ENCODE peak calls at places on chromosomes 3 and 15, in eight cellular contexts. V is transverse colon; L is endothelial cell of umbilical vein; G is caudate nucleus; E is pancreas; Z is CD4-positive, CD25-positive, alpha-beta regulatory T cell; I is fibroblast of lung; H is GM23248. F is an unnamed sample.

GRCh38 chr3:190883973-190884832 is 21.7 kb upstream of the GMNC start:
- DNase-seq in V (peak), L (peak), G (no peak), E (no peak), Z (no peak), I (peak), H (peak), F (peak)

GRCh38 chr15:66894986-66895780 is 170.2 kb upstream of the SMAD3 start:
- DNase-seq in V (no peak), L (no peak), G (no peak), E (no peak), Z (no peak), I (peak), H (peak), F (no peak)

GRCh38 chr3:126683069-126683468 is 21.0 kb upstream of the CHCHD6 start:
- DNase-seq in V (no peak), L (no peak), G (no peak), E (no peak), Z (no peak), I (no peak), H (no peak), F (no peak)

GRCh38 chr3:187896664-187897063 is 151.4 kb upstream of the BCL6 start:
- DNase-seq in V (no peak), L (no peak), G (no peak), E (no peak), Z (no peak), I (no peak), H (no peak), F (no peak)

GRCh38 chr3:59555593-59556315 is 505.9 kb upstream of the CFAP20DC start:
- DNase-seq in V (no peak), L (no peak), G (no peak), E (no peak), Z (no peak), I (peak), H (peak), F (no peak)

GRCh38 chr3:184611606-184612304 is 50.2 kb downstream of the EPHB3 start:
- DNase-seq in V (no peak), L (no peak), G (no peak), E (no peak), Z (no peak), I (peak), H (no peak), F (no peak)

GRCh38 chr15:47293763-47294162 is 423.5 kb upstream of the SEMA6D start:
- DNase-seq in V (peak), L (no peak), G (no peak), E (no peak), Z (no peak), I (peak), H (peak), F (peak)

GRCh38 chr3:187999821-188000220 is 154.1 kb upstream of the LPP start:
- DNase-seq in V (no peak), L (no peak), G (no peak), E (no peak), Z (peak), I (no peak), H (no peak), F (no peak)

GRCh38 chr15:89766357-89767311 is 9.5 kb upstream of the MESP2 start:
- DNase-seq in V (no peak), L (no peak), G (no peak), E (no peak), Z (no peak), I (no peak), H (no peak), F (no peak)

GRCh38 chr3:9615003-9615628 is 34.2 kb upstream of the MTMR14 start:
- DNase-seq in V (no peak), L (no peak), G (no peak), E (no peak), Z (no peak), I (no peak), H (no peak), F (no peak)

GRCh38 chr3:188196232-188196990 is 42.5 kb downstream of the LPP start:
- DNase-seq in V (no peak), L (no peak), G (no peak), E (no peak), Z (no peak), I (peak), H (peak), F (no peak)

GRCh38 chr3:123833398-123833785 is 50.7 kb downstream of the MYLK start:
- DNase-seq in V (no peak), L (no peak), G (no peak), E (no peak), Z (no peak), I (no peak), H (peak), F (no peak)

GRCh38 chr3:37922721-37923575 is 61.3 kb downstream of the CTDSPL start:
- DNase-seq in V (no peak), L (no peak), G (no peak), E (no peak), Z (no peak), I (peak), H (peak), F (no peak)

GRCh38 chr3:25155696-25156471 is 272.2 kb upstream of the RARB start:
- DNase-seq in V (no peak), L (no peak), G (no peak), E (no peak), Z (no peak), I (peak), H (peak), F (no peak)

GRCh38 chr15:40769310-40770146 is at the start of gene C15orf62:
- DNase-seq in V (peak), L (peak), G (no peak), E (no peak), Z (peak), I (peak), H (peak), F (no peak)

GRCh38 chr15:84600687-84601554 is at the start of gene ZSCAN2:
- DNase-seq in V (peak), L (peak), G (peak), E (peak), Z (peak), I (peak), H (peak), F (peak)

GRCh38 chr3:67384790-67385397 is 269.5 kb downstream of the SUCLG2 start:
- DNase-seq in V (no peak), L (peak), G (no peak), E (no peak), Z (peak), I (peak), H (peak), F (peak)

GRCh38 chr15:31360843-31361763 is 34.5 kb downstream of the KLF13 start:
- DNase-seq in V (peak), L (no peak), G (no peak), E (peak), Z (peak), I (no peak), H (no peak), F (no peak)

GRCh38 chr3:100068758-100069345 is 45.4 kb downstream of the FILIP1L start:
- DNase-seq in V (peak), L (peak), G (no peak), E (peak), Z (peak), I (peak), H (peak), F (peak)

GRCh38 chr15:78988361-78988911 is 43.6 kb upstream of the CTSH start:
- DNase-seq in V (peak), L (peak), G (no peak), E (no peak), Z (no peak), I (peak), H (peak), F (peak)

GRCh38 chr3:129359102-129359461 is 69.4 kb downstream of the EFCAB12 start:
- DNase-seq in V (no peak), L (no peak), G (no peak), E (no peak), Z (no peak), I (no peak), H (peak), F (no peak)

GRCh38 chr3:117788086-117788485 is 1078.5 kb downstream of the TUSC7 start:
- DNase-seq in V (no peak), L (no peak), G (no peak), E (no peak), Z (no peak), I (peak), H (peak), F (peak)

GRCh38 chr3:59559721-59560514 is 510.1 kb upstream of the CFAP20DC start:
- DNase-seq in V (no peak), L (no peak), G (no peak), E (no peak), Z (no peak), I (peak), H (peak), F (peak)

GRCh38 chr3:71709908-71710511 is 15.2 kb downstream of the EIF4E3 start:
- DNase-seq in V (no peak), L (no peak), G (no peak), E (peak), Z (no peak), I (no peak), H (no peak), F (no peak)

GRCh38 chr3:53570709-53571108 is 76.3 kb downstream of the CACNA1D start:
- DNase-seq in V (no peak), L (no peak), G (no peak), E (no peak), Z (no peak), I (peak), H (peak), F (no peak)

GRCh38 chr3:66475386-66476020 is 25.3 kb downstream of the LRIG1 start:
- DNase-seq in V (no peak), L (no peak), G (no peak), E (no peak), Z (no peak), I (no peak), H (no peak), F (no peak)

GRCh38 chr3:23948761-23949160 is 3.7 kb downstream of the NR1D2 start:
- DNase-seq in V (no peak), L (no peak), G (no peak), E (no peak), Z (no peak), I (no peak), H (peak), F (no peak)

GRCh38 chr3:106261915-106262683 is 393.3 kb upstream of the CBLB start:
- DNase-seq in V (no peak), L (no peak), G (no peak), E (no peak), Z (no peak), I (peak), H (peak), F (peak)

GRCh38 chr15:101203607-101204006 is 48.2 kb downstream of the CHSY1 start:
- DNase-seq in V (no peak), L (no peak), G (no peak), E (no peak), Z (no peak), I (no peak), H (no peak), F (no peak)

GRCh38 chr15:101207867-101208288 is 44.0 kb downstream of the CHSY1 start:
- DNase-seq in V (peak), L (no peak), G (no peak), E (no peak), Z (no peak), I (peak), H (peak), F (no peak)

GRCh38 chr15:101204744-101205535 is 46.9 kb downstream of the CHSY1 start:
- DNase-seq in V (no peak), L (no peak), G (no peak), E (no peak), Z (no peak), I (peak), H (peak), F (no peak)

GRCh38 chr15:101203029-101203428 is 48.8 kb downstream of the CHSY1 start:
- DNase-seq in V (no peak), L (no peak), G (no peak), E (no peak), Z (no peak), I (no peak), H (no peak), F (no peak)

DNA sequence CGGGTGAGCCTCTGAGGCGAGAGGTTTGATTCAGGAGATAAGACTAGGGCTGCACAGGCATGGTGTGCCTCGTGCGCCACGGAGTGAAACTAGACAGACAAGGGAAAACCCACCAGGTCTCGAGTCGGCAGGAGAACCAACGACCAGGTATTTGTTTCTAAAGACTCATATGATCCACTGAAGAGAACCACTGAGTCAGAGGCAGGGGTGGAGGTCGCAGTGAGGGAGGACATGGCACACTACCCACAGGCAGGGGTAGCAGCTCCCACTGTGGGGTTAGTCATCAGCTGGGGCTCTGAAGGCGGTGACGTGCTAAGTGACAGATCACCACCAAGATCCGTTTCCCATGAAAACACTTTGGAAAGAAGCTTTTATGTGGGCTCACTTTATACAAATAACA is 45.7 kb downstream of the CHSY1 start:
- DNase-seq in V (no peak), L (no peak), G (no peak), E (no peak), Z (peak), I (peak), H (peak), F (no peak)
- H3K27ac ChIP-seq in V (no peak), L (no peak), G (peak), E (no peak), Z (no peak), I (peak), H (peak), F (peak)

GRCh38 chr3:32241100-32241499 is 2.6 kb downstream of the CMTM8 start:
- DNase-seq in V (no peak), L (no peak), G (no peak), E (no peak), Z (no peak), I (no peak), H (no peak), F (no peak)
- H3K27ac ChIP-seq in V (no peak), L (no peak), G (no peak), E (no peak), Z (no peak), I (no peak), H (no peak), F (no peak)

DNA sequence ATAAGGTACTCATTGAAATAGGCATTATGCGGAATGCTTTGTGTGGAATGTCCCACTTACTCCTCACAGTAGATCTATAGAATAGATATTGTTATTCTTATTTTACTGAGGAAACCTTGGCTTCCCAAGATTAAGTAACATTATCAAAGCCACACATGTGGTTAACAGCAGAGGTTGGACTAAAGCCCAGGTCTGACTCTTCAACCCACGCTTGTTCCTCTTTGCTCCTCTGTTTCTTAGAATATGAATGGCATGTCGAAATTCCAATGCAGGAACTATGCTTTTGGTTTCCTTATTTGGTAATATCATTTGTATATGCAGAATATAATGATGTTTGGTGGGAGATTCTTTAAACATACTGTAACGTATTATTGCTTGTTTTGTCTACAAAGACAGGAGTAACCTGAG is 818.8 kb upstream of the LMCD1 start:
- DNase-seq in V (no peak), L (peak), G (no peak), E (no peak), Z (no peak), I (peak), H (peak), F (peak)
- H3K27ac ChIP-seq in V (no peak), L (peak), G (no peak), E (no peak), Z (no peak), I (no peak), H (no peak), F (no peak)

DNA sequence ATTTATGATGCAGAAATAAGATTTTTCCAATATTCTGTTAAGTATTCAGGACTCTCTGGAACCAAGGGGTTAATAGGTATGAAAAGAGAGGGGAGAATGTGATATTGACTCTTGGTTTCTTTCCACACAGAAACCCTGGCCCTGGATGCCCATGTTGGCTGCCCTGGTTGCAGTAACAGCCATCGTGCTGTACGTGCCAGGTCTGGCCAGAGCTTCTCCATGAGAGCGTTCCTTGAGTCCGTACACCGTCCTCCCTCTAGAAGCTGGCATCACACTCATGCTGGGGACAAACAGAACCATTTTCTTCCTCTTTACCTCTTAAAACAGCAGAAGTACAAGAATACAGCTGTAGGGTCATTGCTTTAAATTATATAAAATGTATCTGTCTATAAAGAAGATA is 81.1 kb upstream of the FLNB start:
- DNase-seq in V (no peak), L (no peak), G (no peak), E (no peak), Z (no peak), I (no peak), H (no peak), F (no peak)
- H3K27ac ChIP-seq in V (no peak), L (no peak), G (no peak), E (no peak), Z (no peak), I (no peak), H (peak), F (no peak)

GRCh38 chr15:60408438-60409105 is 10.8 kb upstream of the ANXA2 start:
- DNase-seq in V (no peak), L (peak), G (no peak), E (no peak), Z (peak), I (peak), H (peak), F (no peak)
- H3K27ac ChIP-seq in V (peak), L (peak), G (no peak), E (no peak), Z (peak), I (peak), H (peak), F (no peak)

GRCh38 chr3:12280333-12280732 is 8.5 kb upstream of the PPARG start:
- DNase-seq in V (no peak), L (no peak), G (no peak), E (no peak), Z (no peak), I (no peak), H (no peak), F (no peak)
- H3K27ac ChIP-seq in V (peak), L (no peak), G (no peak), E (no peak), Z (no peak), I (no peak), H (no peak), F (no peak)